ENCODE peak calls at places on chromosomes 16 and 17, in seven cellular contexts. P is posterior vena cava, D is lung, U is prostate gland, W is kidney tubule cell, J is T47D, Y is foreskin fibroblast. L is an unnamed sample.

GRCh38 chr16:58506241-58507194 is 6.6 kb downstream of the NDRG4 start:
- DNase-seq in D (no peak), W (no peak), U (no peak), Y (no peak), J (no peak), P (peak; percentile 73), L (peak; percentile 54)

GRCh38 chr16:20675488-20676267 is 21.8 kb downstream of the ACSM1 start:
- DNase-seq in Y (no peak), P (no peak), W (peak; percentile 83), U (peak; percentile 76), D (peak; percentile 39), J (peak; percentile 19), L (peak; percentile 71)

GRCh38 chr16:81238296-81239011 is at the start of gene BCO1:
- DNase-seq in D (peak; percentile 29), P (no peak), U (peak; percentile 20), Y (peak; percentile 28), W (peak; percentile 91), J (no peak), L (no peak)

GRCh38 chr16:67542464-67542863 is 13.8 kb downstream of the RIPOR1 start:
- DNase-seq in D (peak; percentile 62), U (no peak), P (no peak), W (peak; percentile 74), Y (peak; percentile 72), J (no peak), L (peak; percentile 76)

GRCh38 chr16:19853973-19854876 is 30.4 kb downstream of the GPRC5B start:
- DNase-seq in D (no peak), U (no peak), J (no peak), P (no peak), Y (no peak), W (peak; percentile 17), L (no peak)

GRCh38 chr16:56807011-56807675 is 57.9 kb upstream of the SLC12A3 start:
- DNase-seq in J (no peak), D (no peak), U (peak; percentile 53), P (no peak), Y (peak; percentile 30), W (peak; percentile 23), L (no peak)

GRCh38 chr17:50297407-50297865 is 23.2 kb downstream of the TMEM92 start:
- DNase-seq in D (peak; percentile 81), W (peak; percentile 81), U (peak; percentile 81), J (peak; percentile 63), P (peak; percentile 89), Y (peak; percentile 37), L (peak; percentile 91)

GRCh38 chr16:3716831-3717234 is 491 bp downstream of the TRAP1 start:
- DNase-seq in P (no peak), U (no peak), D (no peak), W (peak; percentile 33), Y (peak; percentile 10), J (peak; percentile 25), L (no peak)

GRCh38 chr16:53945996-53946395 is 242.0 kb downstream of the FTO start:
- DNase-seq in W (peak; percentile 55), J (no peak), P (no peak), Y (peak; percentile 37), U (peak; percentile 16), D (peak; percentile 33), L (no peak)

GRCh38 chr16:68385371-68385770 is 62.9 kb downstream of the SMPD3 start:
- DNase-seq in U (no peak), J (no peak), Y (no peak), P (no peak), W (no peak), D (no peak), L (no peak)

GRCh38 chr17:19003966-19004600 is 481 bp downstream of the FAM83G start:
- DNase-seq in W (peak; percentile 64), U (no peak), P (no peak), Y (no peak), J (peak; percentile 58), D (no peak), L (no peak)

GRCh38 chr17:57288034-57288752 is 31.9 kb downstream of the MSI2 start:
- DNase-seq in D (no peak), U (no peak), Y (peak; percentile 28), J (no peak), P (no peak), W (peak; percentile 42), L (no peak)

GRCh38 chr16:3541527-3542152 is 35.6 kb downstream of the NLRC3 start:
- DNase-seq in D (no peak), W (no peak), Y (no peak), J (no peak), P (no peak), U (no peak), L (no peak)

GRCh38 chr16:4135537-4135936 is 19.3 kb upstream of the ADCY9 start:
- DNase-seq in Y (no peak), P (no peak), W (no peak), U (no peak), J (no peak), D (no peak), L (no peak)

GRCh38 chr16:51243836-51244483 is 92.9 kb upstream of the SALL1 start:
- DNase-seq in U (no peak), W (peak; percentile 62), Y (no peak), J (no peak), P (no peak), D (no peak), L (no peak)

GRCh38 chr17:79618383-79619067 is 7.7 kb upstream of the RBFOX3 start:
- DNase-seq in W (no peak), U (no peak), Y (peak; percentile 8), P (peak; percentile 34), J (no peak), D (no peak), L (peak; percentile 44)

GRCh38 chr16:11955713-11956123 is 9.3 kb upstream of the TNFRSF17 start:
- DNase-seq in Y (peak; percentile 99), J (no peak), W (peak; percentile 91), U (no peak), D (no peak), P (peak; percentile 64), L (peak; percentile 43)

GRCh38 chr17:73232587-73233373 is 28.9 kb downstream of the CPSF4L start:
- DNase-seq in P (peak; percentile 84), J (peak; percentile 56), U (peak; percentile 21), Y (no peak), D (no peak), W (peak; percentile 47), L (peak; percentile 70)

GRCh38 chr16:74760007-74760767 is 14.4 kb downstream of the FA2H start:
- DNase-seq in D (no peak), W (peak; percentile 97), Y (no peak), P (peak; percentile 22), U (no peak), J (no peak), L (no peak)

GRCh38 chr17:65074778-65075250 is 18.3 kb upstream of the GNA13 start:
- DNase-seq in U (peak; percentile 35), D (no peak), Y (no peak), P (no peak), W (no peak), J (no peak), L (peak; percentile 82)

GRCh38 chr16:72025404-72026114 is 17.0 kb downstream of the DHODH start:
- DNase-seq in U (no peak), P (no peak), Y (no peak), J (no peak), W (no peak), D (no peak), L (no peak)

GRCh38 chr16:27429981-27430441 is 28.0 kb downstream of the IL21R start:
- DNase-seq in W (no peak), P (no peak), D (peak; percentile 24), J (no peak), Y (no peak), U (no peak), L (peak; percentile 41)

GRCh38 chr17:31829649-31830048 is 29.4 kb downstream of the COPRS start:
- DNase-seq in U (no peak), Y (no peak), P (no peak), D (no peak), W (no peak), J (no peak), L (no peak)

GRCh38 chr16:87931504-87931903 is 4.8 kb downstream of the CA5A start:
- DNase-seq in D (no peak), P (no peak), W (no peak), Y (no peak), U (no peak), J (no peak), L (no peak)

GRCh38 chr17:49984283-49984682 is 10.7 kb downstream of the DLX3 start:
- DNase-seq in J (no peak), U (no peak), D (no peak), Y (no peak), P (no peak), W (no peak), L (no peak)

GRCh38 chr16:30893744-30894539 is at the start of gene BCL7C:
- DNase-seq in P (peak; percentile 96), U (peak; percentile 89), D (peak; percentile 93), W (peak; percentile 93), J (peak; percentile 63), Y (peak; percentile 92), L (peak; percentile 95)

GRCh38 chr16:11796227-11797165 is 562 bp downstream of the ZC3H7A start:
- DNase-seq in P (peak; percentile 93), D (peak; percentile 67), U (peak; percentile 62), W (peak; percentile 55), Y (peak; percentile 52), J (no peak), L (peak; percentile 87)

GRCh38 chr17:58303981-58304734 is 23.4 kb upstream of the MPO start:
- DNase-seq in P (peak; percentile 80), W (peak; percentile 54), Y (peak; percentile 12), D (peak; percentile 58), J (peak; percentile 79), U (no peak), L (peak; percentile 70)

GRCh38 chr17:7392696-7393612 is 1.4 kb downstream of the PLSCR3 start:
- DNase-seq in U (no peak), J (no peak), P (no peak), Y (no peak), W (no peak), D (no peak), L (no peak)

GRCh38 chr17:2700491-2701141 is 10.9 kb downstream of the CLUH start:
- DNase-seq in Y (no peak), W (no peak), J (no peak), U (no peak), D (no peak), P (peak; percentile 79), L (peak; percentile 64)